ENCODE peak calls at places on chromosome 21, in ten cellular contexts. C is activated naive CD8-positive, alpha-beta T cell treated with anti-CD3 and anti-CD28 coated beads, Interleukin-2, amount 50 U/mL, for 16 hours; F is activated T-cell treated with anti-CD3 and anti-CD28 coated beads for 24 hours; P is activated T-helper 2 cell treated with anti-CD3 and anti-CD28 coated beads, Interferon-gamma antibody, Interleukin-2, Interleukin-4, amounts not matched to agents 10 μg/mL and 5 μg/mL and 100 μg/mL, durations not matched to agents 14 hours and 24 hours and 36 hours; Q is HT1080; H is GM10248; K is psoas muscle; W is stimulated activated CD8-positive, alpha-beta memory T cell treated with anti-CD3 and anti-CD28 coated beads, Interleukin-4, amount 100 ng/mL, for 4 hours; Z is Calu3; M is HEK293T. L is an unnamed sample.
A peak's percentile ranks its signal among the peaks of the same experiment; 100 is the strongest.

GRCh38 chr21:33858672-33859372 is 56.8 kb downstream of the ATP5PO start:
- DNase-seq in K (no peak), M (no peak), H (no peak), Z (no peak), C (no peak), W (no peak), P (no peak), Q (no peak), F (no peak), L (no peak)

GRCh38 chr21:29258626-29259335 is 39.9 kb upstream of the BACH1 start:
- DNase-seq in F (no peak), M (no peak), H (no peak), Q (peak; percentile 90), Z (peak; percentile 12), K (no peak), C (no peak), P (no peak), W (no peak), L (no peak)

GRCh38 chr21:38955495-38955894 is 149.8 kb downstream of the ETS2 start:
- DNase-seq in W (no peak), Z (no peak), F (no peak), M (no peak), P (no peak), Q (peak; percentile 40), C (no peak), H (no peak), K (no peak), L (no peak)

GRCh38 chr21:31198575-31198974 is 145.5 kb downstream of the TIAM1 start:
- DNase-seq in M (peak; percentile 44), H (peak; percentile 38), F (no peak), W (no peak), Q (peak; percentile 53), K (no peak), Z (peak; percentile 9), P (no peak), C (no peak), L (no peak)

GRCh38 chr21:33674226-33674625 is 31.9 kb downstream of the ITSN1 start:
- DNase-seq in W (no peak), M (no peak), F (no peak), H (no peak), K (no peak), Q (no peak), C (no peak), P (no peak), Z (no peak), L (no peak)

GRCh38 chr21:45970674-45971486 is 10.7 kb upstream of the COL6A1 start:
- DNase-seq in P (no peak), H (peak; percentile 74), W (no peak), Q (peak; percentile 43), Z (peak; percentile 68), F (peak; percentile 43), C (peak; percentile 35), K (peak; percentile 69), M (peak; percentile 85), L (no peak)

GRCh38 chr21:37281993-37282392 is 14.9 kb upstream of the VPS26C start:
- DNase-seq in C (no peak), M (no peak), F (no peak), K (no peak), Q (no peak), P (no peak), W (no peak), Z (no peak), H (no peak), L (no peak)

GRCh38 chr21:32083175-32083574 is 195.7 kb downstream of the MIS18A start:
- DNase-seq in W (no peak), H (no peak), Z (no peak), P (no peak), Q (peak; percentile 33), K (no peak), C (no peak), F (no peak), M (no peak), L (no peak)

GRCh38 chr21:38914531-38915385 is 109.0 kb downstream of the ETS2 start:
- DNase-seq in Q (no peak), C (no peak), W (no peak), H (no peak), F (no peak), Z (no peak), M (no peak), K (no peak), P (no peak), L (no peak)

GRCh38 chr21:28675265-28676041 is 317.2 kb downstream of the LTN1 start:
- DNase-seq in C (no peak), P (no peak), Q (peak; percentile 14), F (no peak), Z (no peak), W (no peak), K (no peak), H (no peak), M (no peak), L (no peak)

GRCh38 chr21:36125513-36126121 is 9.3 kb upstream of the CBR3 start:
- DNase-seq in M (peak; percentile 72), Q (peak; percentile 46), Z (peak; percentile 36), H (peak; percentile 61), W (no peak), P (peak; percentile 39), K (peak; percentile 56), C (no peak), F (no peak), L (peak; percentile 49)

GRCh38 chr21:35002879-35003722 is 46.0 kb downstream of the RUNX1 start:
- DNase-seq in Q (peak; percentile 56), M (no peak), F (no peak), K (no peak), H (no peak), C (no peak), Z (no peak), W (no peak), P (no peak), L (no peak)

GRCh38 chr21:9780441-9780937 is 740.9 kb upstream of the TPTE start:
- DNase-seq in K (no peak), H (no peak), W (no peak), M (no peak), P (no peak), C (no peak), Z (no peak), Q (no peak), F (no peak), L (no peak)

GRCh38 chr21:14864211-14865021 is 200.4 kb downstream of the NRIP1 start:
- DNase-seq in W (no peak), P (peak; percentile 19), Q (peak; percentile 50), M (peak; percentile 61), F (peak; percentile 10), K (peak; percentile 70), C (no peak), H (peak; percentile 48), Z (peak; percentile 78), L (peak; percentile 36)

GRCh38 chr21:41141031-41141457 is 26.9 kb upstream of the BACE2 start:
- DNase-seq in K (no peak), M (no peak), Q (peak; percentile 37), P (no peak), W (no peak), C (no peak), Z (peak; percentile 8), H (no peak), F (no peak), L (no peak)

GRCh38 chr21:42321231-42321630 is 6.0 kb upstream of the TFF3 start:
- DNase-seq in H (no peak), P (no peak), Q (no peak), Z (no peak), K (no peak), W (no peak), F (no peak), C (no peak), M (no peak), L (no peak)

GRCh38 chr21:16580661-16581060 is 850.9 kb downstream of the USP25 start:
- DNase-seq in Q (no peak), K (no peak), C (no peak), H (no peak), Z (no peak), P (no peak), M (no peak), F (no peak), W (no peak), L (no peak)

L was measured in activated CD4-positive, CD25-positive, alpha-beta regulatory T cell treated with anti-CD3 and anti-CD28 coated beads, Interleukin-2, amount 50 U/mL, for 72 hours.